ENCODE peak calls at places on chromosomes 4 and X, in four cellular contexts. K is K562, M is neural progenitor cell, R is H1. F is an unnamed sample. For H3K9me3, the result is how much of the 10 kb centered on the place peaks cover.

GRCh38 chrX:106331606-106332005 is 163.5 kb downstream of the PWWP3B start:
- DNase-seq in M (no peak), K (no peak), R (no peak), F (no peak)

GRCh38 chr4:189305500-189305899 is 635.2 kb upstream of the FRG1 start:
- DNase-seq in K (no peak), R (no peak), M (no peak), F (no peak)

GRCh38 chr4:107349266-107349665 is 313.2 kb upstream of the DKK2 start:
- DNase-seq in K (no peak), R (no peak), M (no peak), F (peak)

GRCh38 chr4:122827899-122828601 is 1.4 kb downstream of the FGF2 start:
- DNase-seq in R (peak), K (peak), M (peak), F (peak)

GRCh38 chrX:136731207-136731782 is 49.4 kb downstream of the ARHGEF6 start:
- DNase-seq in M (no peak), K (no peak), R (no peak), F (no peak)

GRCh38 chr4:52010976-52011375 is 9.2 kb downstream of the LRRC66 start:
- DNase-seq in M (no peak), K (no peak), R (no peak), F (peak)

GRCh38 chr4:22485751-22486150 is 30.1 kb downstream of the ADGRA3 start:
- DNase-seq in R (no peak), M (no peak), K (no peak), F (peak)

GRCh38 chrX:34656467-34656841 is 631 bp downstream of the TMEM47 start:
- DNase-seq in R (no peak), M (no peak), K (no peak), F (no peak)

GRCh38 chr4:41572414-41572986 is 34.5 kb downstream of the LIMCH1 start:
- DNase-seq in K (no peak), M (no peak), R (no peak), F (no peak)

GRCh38 chr4:81751531-81752291 is 280.0 kb upstream of the RASGEF1B start:
- DNase-seq in M (no peak), K (no peak), R (no peak), F (no peak)

GRCh38 chr4:38046735-38047487 is 86.7 kb downstream of the PTTG2 start:
- DNase-seq in K (peak), M (peak), R (no peak), F (peak)

GRCh38 chrX:23503835-23504539 is 163.3 kb upstream of the PRDX4 start:
- DNase-seq in R (no peak), M (no peak), K (no peak), F (peak)

GRCh38 chr4:57061395-57061794 is 48.8 kb downstream of the IGFBP7 start:
- DNase-seq in M (no peak), K (no peak), R (no peak), F (peak)

GRCh38 chrX:143581260-143581659 is 54.6 kb downstream of the SLITRK4 start:
- DNase-seq in R (no peak), M (no peak), K (no peak), F (no peak)

GRCh38 chr4:88350786-88351185 is 27.9 kb upstream of the HERC6 start:
- DNase-seq in M (no peak), R (peak), K (no peak), F (no peak)

GRCh38 chr4:185396724-185397402 is at the start of gene ANKRD37:
- DNase-seq in M (no peak), K (no peak), R (peak), F (peak)

GRCh38 chrX:15515931-15516330 is 15.3 kb downstream of the BMX start:
- DNase-seq in M (no peak), R (no peak), K (peak), F (no peak)

GRCh38 chr4:122450847-122451246 is 5.7 kb downstream of the IL2 start:
- DNase-seq in M (peak), K (peak), R (peak), F (no peak)

GRCh38 chrX:124223524-124223923 is 108.9 kb upstream of the TEX13D start:
- DNase-seq in K (peak), M (peak), R (no peak), F (no peak)

GRCh38 chr4:73452953-73453700 is 17.1 kb downstream of the AFP start:
- DNase-seq in M (peak), K (no peak), R (no peak), F (peak)

GRCh38 chr4:1571165-1571908 is 112.8 kb downstream of the FAM53A start:
- DNase-seq in M (no peak), K (no peak), R (no peak), F (no peak)

DNA sequence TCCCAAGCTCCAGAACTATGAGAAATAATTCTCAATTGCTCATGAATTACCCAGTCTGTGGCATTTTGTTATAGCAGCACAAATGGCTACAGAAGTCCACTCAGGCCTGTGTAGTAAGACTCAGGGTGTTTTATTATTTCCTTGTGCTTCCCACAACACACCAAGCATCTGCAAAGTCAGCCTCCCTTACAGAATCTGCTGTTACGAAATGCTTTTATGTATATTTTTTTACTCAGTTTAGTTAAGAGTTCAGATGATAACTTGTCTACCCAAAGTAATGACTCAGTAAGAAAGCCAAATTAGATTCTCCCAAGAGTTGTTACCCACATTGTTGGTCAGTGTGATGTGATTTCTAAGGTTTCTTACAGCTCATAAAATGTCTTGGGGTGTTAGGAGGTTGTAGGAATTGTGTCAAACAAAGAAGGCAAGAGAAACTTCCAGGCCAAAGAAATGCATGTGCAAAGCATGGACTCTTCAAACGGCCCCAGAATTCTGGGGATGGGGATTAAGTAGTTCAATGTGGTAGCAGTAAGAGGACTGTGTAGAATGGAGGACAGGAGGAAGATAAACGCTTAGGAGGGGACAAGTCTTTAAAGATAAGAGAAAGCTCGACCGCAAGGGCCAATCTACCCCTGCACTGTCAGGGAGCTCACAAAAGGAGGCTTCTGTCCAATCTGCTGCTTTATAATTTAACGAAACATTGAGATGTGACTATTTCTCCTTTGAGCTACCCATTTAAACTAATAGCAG is 35.4 kb upstream of the TMEM184C start:
- DNase-seq in M (no peak), R (peak), K (peak), F (peak)
- TF ChIP-seq EZH2 in M (no peak), R (no peak), K (no peak), F (no peak)

DNA sequence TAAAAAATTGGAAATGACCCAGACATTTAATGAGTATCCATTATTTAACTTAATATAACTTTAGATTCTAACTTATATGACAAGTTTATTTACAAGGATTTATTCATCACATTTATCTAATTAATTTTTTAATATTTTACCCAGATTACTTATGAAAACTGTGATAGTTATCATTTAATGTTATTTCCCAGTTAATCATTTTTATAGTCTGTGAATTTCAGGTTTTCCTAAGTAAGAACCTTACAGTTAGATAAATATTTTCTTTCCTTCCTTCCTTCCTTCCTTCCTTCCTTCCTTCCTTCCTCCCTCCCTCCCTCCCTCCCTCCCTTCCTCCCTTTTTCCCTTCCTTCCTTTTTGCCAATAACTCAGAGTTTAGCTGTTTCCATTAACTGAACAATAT is 14.8 kb upstream of the FHDC1 start:
- DNase-seq in R (no peak), K (no peak), M (no peak), F (no peak)
- H3K9me3 ChIP-seq in R (under half), K (under half), M (under half), F (under half)

DNA sequence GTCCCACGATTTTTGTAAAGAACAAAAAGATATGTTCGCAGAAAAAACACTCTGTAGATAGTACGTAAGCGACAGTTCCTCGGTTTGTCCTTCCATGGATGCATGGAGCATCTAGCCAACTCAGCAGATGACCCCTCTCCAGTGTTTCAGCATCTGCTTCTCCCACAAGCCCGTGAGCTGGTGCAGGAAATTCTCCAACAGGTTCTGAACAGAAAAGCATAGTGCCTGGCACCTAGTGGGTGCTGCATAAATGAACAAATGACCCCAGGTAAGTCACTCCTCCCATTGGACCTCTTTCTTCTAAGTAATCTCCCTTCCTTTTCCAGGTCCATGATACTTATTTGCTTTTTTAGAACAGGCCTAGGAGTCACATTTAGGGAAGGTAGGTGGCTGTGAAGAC is 966 bp upstream of the KIAA0232 start:
- DNase-seq in K (no peak), R (no peak), M (no peak), F (no peak)
- H3K27ac ChIP-seq in K (no peak), R (no peak), M (no peak), F (no peak)

DNA sequence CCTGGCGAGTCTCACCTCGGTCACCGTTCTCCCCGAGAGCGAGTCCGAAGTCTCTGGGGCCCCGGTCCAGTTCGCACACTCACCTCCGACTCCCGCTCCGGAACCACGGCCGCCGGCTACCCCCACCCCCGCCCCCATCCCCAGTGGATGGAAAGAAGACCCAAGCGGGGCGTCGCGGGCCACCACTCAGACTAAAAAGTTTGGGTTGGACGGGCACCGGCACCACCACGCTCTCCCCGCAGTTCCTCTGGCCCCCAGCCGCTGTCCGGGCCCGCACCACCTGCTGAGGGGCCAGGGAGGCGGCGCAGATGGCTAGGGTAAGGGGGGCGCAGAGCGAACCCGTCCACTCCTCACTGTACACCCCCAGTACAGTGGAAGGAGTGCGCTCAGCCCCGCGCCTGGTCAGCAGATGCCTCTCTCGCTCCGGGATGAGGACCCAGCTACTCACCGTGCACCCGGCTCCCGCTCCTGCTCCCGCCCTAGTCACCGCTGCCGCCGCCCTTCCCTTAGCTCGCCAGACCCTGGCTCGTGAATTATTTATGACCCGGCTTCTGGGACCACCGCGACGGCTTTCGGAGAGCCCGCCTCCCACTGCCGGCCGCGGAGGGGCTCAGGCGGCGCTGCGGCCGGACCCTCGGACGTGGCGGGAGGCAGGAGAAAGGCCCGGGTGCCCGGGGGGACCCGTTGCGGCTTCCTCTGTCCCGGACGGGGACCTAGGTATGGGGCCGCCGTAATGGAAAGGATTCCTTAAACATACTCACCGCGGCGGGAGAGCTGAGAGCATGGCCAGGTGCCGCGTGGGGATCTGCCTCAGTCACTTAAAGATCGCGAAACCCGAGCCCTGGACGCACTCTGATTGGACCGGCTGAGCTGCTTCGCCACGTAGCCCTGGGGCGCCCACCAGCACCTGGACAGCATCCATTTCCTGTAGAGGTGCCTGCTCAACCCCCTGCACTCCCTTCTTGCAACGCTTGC is at the start of gene PROM1:
- DNase-seq in K (no peak), M (peak), R (peak), F (no peak)
- TF ChIP-seq EZH2 in K (no peak), M (peak), R (no peak), F (peak)

DNA sequence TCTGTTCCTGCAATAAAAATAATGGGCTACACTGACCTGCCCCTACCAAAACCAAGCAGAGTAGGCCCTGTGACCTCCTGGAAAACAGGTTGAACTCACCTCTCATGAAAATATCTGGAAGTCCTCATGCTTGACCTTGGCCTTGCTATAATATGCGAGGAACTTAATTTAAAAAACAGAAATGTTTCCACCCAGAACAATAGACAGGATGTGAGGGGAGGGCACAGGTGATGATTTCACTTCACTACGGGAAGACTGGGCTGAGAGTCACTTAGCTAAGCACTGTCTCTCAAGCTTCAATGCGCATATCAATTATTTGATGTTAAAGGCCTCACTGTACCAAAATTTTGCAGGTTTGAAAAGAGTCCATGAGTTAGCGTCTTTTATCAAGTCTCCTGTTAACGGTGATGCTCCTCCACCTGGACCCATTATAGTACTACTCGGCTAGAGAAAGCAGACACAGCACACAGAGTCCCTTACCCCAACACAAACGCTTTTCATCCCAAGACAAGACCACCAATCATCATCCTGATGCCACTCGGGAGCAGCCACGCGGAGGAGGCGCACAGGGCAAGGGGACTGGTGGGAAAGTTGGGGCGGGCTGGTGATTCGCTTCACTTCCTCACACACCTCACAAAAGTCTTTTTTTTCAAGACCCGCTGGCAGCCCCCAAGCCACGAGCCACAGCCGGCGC is 25.9 kb downstream of the ZNF721 start:
- DNase-seq in M (peak), K (peak), R (no peak), F (no peak)
- H3K9me3 ChIP-seq in M (under half), K (under half), R (under half), F (under half)

DNA sequence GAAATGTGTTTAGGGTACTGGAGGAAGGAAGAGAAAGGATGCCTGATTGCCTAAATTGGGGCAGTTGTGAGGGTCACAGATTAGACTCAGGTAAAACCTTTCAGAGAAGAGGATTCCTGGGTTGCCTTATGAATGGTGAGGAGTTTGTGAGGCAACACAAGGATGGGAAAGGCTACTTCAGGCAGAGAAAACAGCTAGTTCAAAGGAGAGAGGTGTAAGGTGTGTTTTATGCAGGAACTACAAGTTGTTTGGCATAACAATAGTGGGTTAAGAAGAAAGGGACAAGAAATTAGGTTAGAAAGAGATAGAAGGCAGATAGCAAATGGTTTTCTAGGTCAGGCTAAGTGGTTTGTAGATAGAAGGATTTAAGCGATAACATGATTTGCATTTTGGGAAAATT is 75.1 kb upstream of the PGRMC2 start:
- DNase-seq in M (no peak), K (no peak), R (no peak), F (no peak)
- H3K27ac ChIP-seq in M (no peak), K (no peak), R (no peak), F (no peak)

GRCh38 chr4:4868506-4869379 is 9.3 kb downstream of the MSX1 start:
- DNase-seq in R (no peak), M (peak), K (no peak), F (no peak)

GRCh38 chr4:4866833-4867744 is 7.6 kb downstream of the MSX1 start:
- DNase-seq in M (peak), R (peak), K (no peak), F (no peak)

GRCh38 chr4:4866124-4866832 is 6.8 kb downstream of the MSX1 start:
- DNase-seq in M (peak), K (no peak), R (peak), F (no peak)

GRCh38 chr4:4869380-4869723 is 9.9 kb downstream of the MSX1 start:
- DNase-seq in R (peak), K (no peak), M (peak), F (no peak)

DNA sequence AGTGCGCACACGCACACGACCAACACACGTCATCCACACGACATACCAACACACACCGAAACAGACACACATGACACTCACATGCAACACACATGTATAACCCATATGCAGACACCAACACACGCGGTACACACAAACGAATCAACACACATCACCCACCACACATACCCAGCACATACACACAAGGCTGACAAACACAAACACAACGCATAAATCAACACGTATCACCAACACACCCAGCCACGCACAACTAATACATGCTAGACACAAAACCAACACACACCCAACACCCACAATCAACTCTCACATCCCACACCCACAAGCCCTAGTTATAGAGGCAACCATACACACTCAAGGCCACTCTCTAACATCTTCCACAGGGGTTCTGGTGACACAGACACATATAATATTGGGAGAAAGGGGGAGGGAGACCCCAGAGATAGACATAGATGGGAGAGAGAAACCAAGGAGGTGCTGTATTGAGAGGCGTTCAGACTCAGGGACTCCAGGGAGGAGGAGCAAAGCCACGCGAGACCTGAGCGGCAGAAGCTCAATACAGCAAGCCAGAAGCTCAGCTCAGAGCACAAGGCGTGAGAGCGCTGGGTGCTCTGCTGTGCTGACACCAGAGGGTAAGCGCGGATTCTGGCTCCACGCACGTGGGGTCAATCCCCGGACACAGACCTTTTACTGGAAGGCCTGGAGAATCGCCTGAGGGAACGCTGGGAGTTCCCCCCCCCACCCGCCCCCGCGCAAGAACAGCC is 8.5 kb downstream of the MSX1 start:
- DNase-seq in K (no peak), M (peak), R (no peak), F (no peak)
- TF ChIP-seq EZH2 in K (no peak), M (no peak), R (no peak), F (no peak)

DNA sequence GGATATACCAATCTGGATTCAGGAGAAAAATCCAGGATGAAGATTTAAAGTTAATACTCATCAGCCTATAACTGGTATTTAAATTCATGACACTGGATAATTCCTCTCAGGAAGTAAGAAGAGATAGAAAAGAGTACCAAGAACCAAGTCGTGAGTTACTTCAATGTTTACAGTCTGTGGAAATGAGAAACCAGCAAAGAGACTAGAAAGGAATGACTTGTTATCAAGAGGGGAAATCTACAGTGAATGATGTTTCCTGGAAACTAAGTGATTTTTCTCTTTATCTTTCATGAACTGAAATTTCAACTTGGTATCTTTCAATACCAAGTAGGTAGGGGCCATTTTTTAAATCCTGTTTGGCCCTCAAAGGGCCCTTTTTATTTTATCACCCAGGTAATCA is 217.9 kb upstream of the AFF2 start:
- DNase-seq in R (no peak), K (no peak), M (no peak), F (no peak)
- H3K9me3 ChIP-seq in R (under half), K (under half), M (under half), F (under half)

F was measured in astrocyte.